ENCODE peak calls at places on chromosomes 12 and 14, in five cellular contexts. One of them, this sample, is unnamed.

GRCh38 chr12:11771895-11772502 is 122.5 kb downstream of the ETV6 start:
- DNase-seq in GM23248: no peak
- DNase-seq in OCI-LY7: no peak
- DNase-seq in IMR-90: peak; percentile 69
- DNase-seq in mammary epithelial cell: peak; percentile 85
- DNase-seq in this sample: no peak

GRCh38 chr14:96194657-96195431 is 9.8 kb upstream of the BDKRB2 start:
- DNase-seq in GM23248: no peak
- DNase-seq in OCI-LY7: no peak
- DNase-seq in mammary epithelial cell: no peak
- DNase-seq in IMR-90: no peak
- DNase-seq in this sample: no peak

GRCh38 chr14:91098591-91098990 is 15.3 kb upstream of the DGLUCY start:
- DNase-seq in mammary epithelial cell: peak; percentile 53
- DNase-seq in GM23248: no peak
- DNase-seq in OCI-LY7: no peak
- DNase-seq in IMR-90: peak; percentile 57
- DNase-seq in this sample: no peak

GRCh38 chr12:51953925-51954324 is 2.4 kb downstream of the ACVR1B start:
- DNase-seq in mammary epithelial cell: no peak
- DNase-seq in GM23248: no peak
- DNase-seq in OCI-LY7: no peak
- DNase-seq in IMR-90: no peak
- DNase-seq in this sample: no peak

GRCh38 chr14:96676161-96676560 is 121.0 kb upstream of the VRK1 start:
- DNase-seq in mammary epithelial cell: peak; percentile 59
- DNase-seq in OCI-LY7: no peak
- DNase-seq in IMR-90: peak; percentile 7
- DNase-seq in GM23248: peak; percentile 41
- DNase-seq in this sample: no peak

GRCh38 chr12:9792961-9793617 is 32.4 kb upstream of the CD69 start:
- DNase-seq in GM23248: peak; percentile 46
- DNase-seq in mammary epithelial cell: peak; percentile 26
- DNase-seq in IMR-90: peak; percentile 70
- DNase-seq in OCI-LY7: no peak
- DNase-seq in this sample: no peak

GRCh38 chr14:33297565-33297964 is 358.9 kb downstream of the NPAS3 start:
- DNase-seq in GM23248: no peak
- DNase-seq in OCI-LY7: no peak
- DNase-seq in mammary epithelial cell: no peak
- DNase-seq in IMR-90: no peak
- DNase-seq in this sample: no peak

GRCh38 chr12:113161415-113162016 is 12.0 kb downstream of the CFAP73 start:
- DNase-seq in OCI-LY7: peak; percentile 99
- DNase-seq in mammary epithelial cell: no peak
- DNase-seq in IMR-90: no peak
- DNase-seq in GM23248: no peak
- DNase-seq in this sample: peak; percentile 99

GRCh38 chr12:127726928-127727327 is 540.0 kb upstream of the TMEM132C start:
- DNase-seq in mammary epithelial cell: no peak
- DNase-seq in OCI-LY7: no peak
- DNase-seq in IMR-90: no peak
- DNase-seq in GM23248: no peak
- DNase-seq in this sample: no peak

GRCh38 chr12:102347761-102348160 is 132.6 kb downstream of the IGF1 start:
- DNase-seq in OCI-LY7: no peak
- DNase-seq in GM23248: no peak
- DNase-seq in mammary epithelial cell: no peak
- DNase-seq in IMR-90: no peak
- DNase-seq in this sample: no peak

GRCh38 chr12:102484017-102484731 is 3.8 kb upstream of the IGF1 start:
- DNase-seq in IMR-90: peak; percentile 41
- DNase-seq in mammary epithelial cell: peak; percentile 16
- DNase-seq in GM23248: peak; percentile 81
- DNase-seq in OCI-LY7: peak; percentile 59
- DNase-seq in this sample: peak; percentile 80

GRCh38 chr12:32864731-32865130 is 31.8 kb downstream of the PKP2 start:
- DNase-seq in IMR-90: no peak
- DNase-seq in GM23248: no peak
- DNase-seq in mammary epithelial cell: no peak
- DNase-seq in OCI-LY7: no peak
- DNase-seq in this sample: no peak

GRCh38 chr12:5489760-5490432 is 58.0 kb downstream of the NTF3 start:
- DNase-seq in OCI-LY7: no peak
- DNase-seq in GM23248: no peak
- DNase-seq in mammary epithelial cell: no peak
- DNase-seq in IMR-90: no peak
- DNase-seq in this sample: no peak

GRCh38 chr12:9881246-9881645 is at the start of gene KLRF2:
- DNase-seq in mammary epithelial cell: no peak
- DNase-seq in GM23248: no peak
- DNase-seq in OCI-LY7: no peak
- DNase-seq in IMR-90: no peak
- DNase-seq in this sample: no peak

GRCh38 chr14:103943673-103944072 is 1.3 kb upstream of the RD3L start:
- DNase-seq in OCI-LY7: no peak
- DNase-seq in GM23248: no peak
- DNase-seq in mammary epithelial cell: no peak
- DNase-seq in IMR-90: peak; percentile 66
- DNase-seq in this sample: no peak

GRCh38 chr14:73666583-73666982 is 21.8 kb downstream of the DNAL1 start:
- DNase-seq in OCI-LY7: no peak
- DNase-seq in IMR-90: no peak
- DNase-seq in GM23248: no peak
- DNase-seq in mammary epithelial cell: no peak
- DNase-seq in this sample: no peak

GRCh38 chr12:16555630-16556029 is 50.3 kb downstream of the LMO3 start:
- DNase-seq in IMR-90: peak; percentile 87
- DNase-seq in GM23248: peak; percentile 46
- DNase-seq in mammary epithelial cell: peak; percentile 61
- DNase-seq in OCI-LY7: no peak
- DNase-seq in this sample: no peak

GRCh38 chr12:14960548-14961465 is 594 bp downstream of the ARHGDIB start:
- DNase-seq in OCI-LY7: peak; percentile 42
- DNase-seq in mammary epithelial cell: peak; percentile 48
- DNase-seq in IMR-90: peak; percentile 36
- DNase-seq in GM23248: peak; percentile 27
- DNase-seq in this sample: peak; percentile 77

GRCh38 chr12:8956073-8956472 is 6.6 kb upstream of the M6PR start:
- DNase-seq in mammary epithelial cell: peak; percentile 8
- DNase-seq in IMR-90: no peak
- DNase-seq in GM23248: no peak
- DNase-seq in OCI-LY7: no peak
- DNase-seq in this sample: no peak

GRCh38 chr12:45986646-45987338 is 3.6 kb downstream of the SCAF11 start:
- DNase-seq in mammary epithelial cell: no peak
- DNase-seq in GM23248: peak; percentile 35
- DNase-seq in IMR-90: no peak
- DNase-seq in OCI-LY7: peak; percentile 65
- DNase-seq in this sample: no peak

GRCh38 chr14:83470466-83470865 is 1936.8 kb upstream of the SEL1L start:
- DNase-seq in OCI-LY7: no peak
- DNase-seq in mammary epithelial cell: no peak
- DNase-seq in GM23248: peak; percentile 31
- DNase-seq in IMR-90: no peak
- DNase-seq in this sample: no peak

GRCh38 chr14:104374718-104375080 is 204.9 kb upstream of the C14orf180 start:
- DNase-seq in OCI-LY7: no peak
- DNase-seq in GM23248: no peak
- DNase-seq in mammary epithelial cell: no peak
- DNase-seq in IMR-90: no peak
- DNase-seq in this sample: no peak

GRCh38 chr12:55060470-55060869 is 40.7 kb downstream of the NEUROD4 start:
- DNase-seq in OCI-LY7: peak; percentile 23
- DNase-seq in GM23248: no peak
- DNase-seq in mammary epithelial cell: peak; percentile 21
- DNase-seq in IMR-90: no peak
- DNase-seq in this sample: no peak

GRCh38 chr14:53955671-53956426 is 776 bp downstream of the BMP4 start:
- DNase-seq in GM23248: peak; percentile 13
- DNase-seq in OCI-LY7: no peak
- DNase-seq in IMR-90: no peak
- DNase-seq in mammary epithelial cell: no peak
- DNase-seq in this sample: no peak

GRCh38 chr14:103372552-103373304 is 12.5 kb upstream of the MARK3 start:
- DNase-seq in GM23248: peak; percentile 99
- DNase-seq in IMR-90: peak; percentile 97
- DNase-seq in OCI-LY7: no peak
- DNase-seq in mammary epithelial cell: peak; percentile 99
- DNase-seq in this sample: no peak

DNA sequence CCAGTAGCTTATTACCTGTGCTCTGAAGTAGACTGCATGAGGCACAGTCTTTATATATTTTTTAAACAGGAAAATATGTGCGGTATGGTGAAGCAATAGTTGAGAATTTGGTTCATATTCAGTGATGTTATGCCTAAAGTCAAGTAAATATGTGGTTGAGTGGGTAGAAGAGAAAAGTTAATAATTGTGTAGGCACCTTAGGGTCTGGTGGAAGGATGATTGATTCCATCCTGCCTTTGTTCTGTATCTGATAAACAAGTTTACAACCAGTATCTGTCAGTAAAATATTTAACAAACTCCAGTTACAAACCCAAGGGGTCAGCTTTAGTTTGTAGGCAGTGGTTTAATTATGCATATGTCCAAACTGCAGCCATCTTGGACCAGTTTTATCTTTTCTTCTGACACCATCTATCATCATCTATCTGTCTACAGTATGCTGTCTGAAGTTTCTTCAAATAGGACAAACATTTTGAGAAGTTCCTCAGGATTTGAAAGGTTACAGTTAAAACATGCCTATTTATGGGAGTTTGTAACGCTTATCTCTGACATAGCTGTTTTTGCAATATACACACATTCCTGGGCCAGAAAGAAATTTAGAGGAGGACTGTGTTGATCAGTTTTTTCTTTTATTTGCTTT is 10.7 kb downstream of the SINHCAF start:
- DNase-seq in mammary epithelial cell: no peak
- DNase-seq in OCI-LY7: no peak
- DNase-seq in GM23248: no peak
- DNase-seq in IMR-90: no peak
- DNase-seq in this sample: no peak
- H3K27ac ChIP-seq in mammary epithelial cell: no peak overlapping the region
- H3K27ac ChIP-seq in OCI-LY7: no peak overlapping the region
- H3K27ac ChIP-seq in GM23248: no peak overlapping the region
- H3K27ac ChIP-seq in IMR-90: no peak overlapping the region
- H3K27ac ChIP-seq in this sample: no peak overlapping the region

DNA sequence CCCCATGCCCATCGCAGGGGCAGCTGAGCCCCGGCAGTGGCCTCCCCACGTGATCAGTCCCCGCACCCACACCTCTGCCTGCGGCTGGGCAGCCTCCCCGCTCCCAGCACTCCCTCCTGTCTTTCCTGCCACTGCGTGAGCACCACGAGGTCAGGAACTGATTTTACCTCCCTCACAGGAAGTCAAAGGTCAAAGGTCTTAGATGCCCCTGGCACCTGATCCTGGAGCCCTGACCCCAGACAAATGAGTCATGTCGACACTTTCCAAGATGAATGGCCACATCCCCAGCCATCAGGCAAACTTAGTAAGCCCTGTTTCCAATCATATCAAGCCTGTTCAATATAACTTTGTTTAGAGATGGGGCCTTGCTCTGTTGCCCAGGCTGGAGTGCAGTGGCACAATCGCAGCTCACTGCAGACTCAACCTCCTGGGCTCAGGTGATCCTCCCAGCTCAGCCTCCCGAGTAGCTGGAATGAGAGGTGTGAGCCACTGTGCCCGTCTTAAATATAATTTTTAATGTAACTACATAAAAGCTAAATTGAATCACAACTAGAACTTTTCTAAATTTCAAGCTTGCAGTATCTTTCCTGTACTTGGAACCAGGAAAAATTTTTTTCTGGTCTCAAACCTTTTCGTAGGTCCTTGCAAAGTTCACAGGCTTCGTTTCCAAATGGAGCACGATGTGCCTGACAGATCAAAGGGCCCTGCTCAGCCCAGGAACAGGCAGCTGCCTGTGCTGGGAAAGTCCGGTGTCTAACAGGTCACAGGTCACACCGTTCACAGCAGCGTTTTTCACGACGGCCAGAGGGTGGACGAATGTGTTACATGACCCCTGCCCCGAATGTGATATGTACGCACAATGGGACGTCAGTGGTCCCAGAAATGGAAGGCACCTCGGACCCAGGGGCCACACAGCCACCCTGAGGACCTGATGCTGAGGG is 1.9 kb downstream of the LRCOL1 start:
- DNase-seq in IMR-90: no peak
- DNase-seq in mammary epithelial cell: no peak
- DNase-seq in OCI-LY7: no peak
- DNase-seq in GM23248: no peak
- DNase-seq in this sample: no peak
- H3K4me2 ChIP-seq in IMR-90: no peak overlapping the region
- H3K4me2 ChIP-seq in mammary epithelial cell: no peak overlapping the region
- H3K4me2 ChIP-seq in OCI-LY7: no peak overlapping the region
- H3K4me2 ChIP-seq in GM23248: no peak overlapping the region
- H3K4me2 ChIP-seq in this sample: no peak overlapping the region

GRCh38 chr12:116982721-116983502 is 72.2 kb downstream of the FBXW8 start:
- DNase-seq in OCI-LY7: no peak
- DNase-seq in IMR-90: peak; percentile 95
- DNase-seq in GM23248: peak; percentile 93
- DNase-seq in mammary epithelial cell: no peak
- DNase-seq in this sample: no peak
- H3K27ac ChIP-seq in OCI-LY7: no peak overlapping the region
- H3K27ac ChIP-seq in IMR-90: peak overlapping the region; percentile 15
- H3K27ac ChIP-seq in GM23248: peak overlapping the region; percentile 88
- H3K27ac ChIP-seq in mammary epithelial cell: no peak overlapping the region
- H3K27ac ChIP-seq in this sample: peak overlapping the region; percentile 12

DNA sequence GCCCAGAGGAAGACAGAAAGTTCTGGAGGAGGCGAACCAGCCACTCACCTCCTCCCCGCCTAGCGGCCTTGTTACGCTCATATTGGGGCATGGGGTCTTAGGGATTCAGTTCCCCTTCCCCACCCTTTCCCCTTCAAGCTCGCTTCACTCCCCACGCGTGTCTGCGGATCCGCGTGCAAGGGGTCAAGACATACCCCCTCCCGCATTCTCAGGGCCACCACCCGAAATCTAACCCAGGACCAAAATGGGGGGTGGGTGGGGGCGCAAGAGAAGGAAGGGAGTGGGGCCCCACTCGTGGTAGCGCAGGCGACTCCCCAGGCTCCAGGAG is 576 bp upstream of the RFX4 start:
- DNase-seq in GM23248: no peak
- DNase-seq in OCI-LY7: no peak
- DNase-seq in mammary epithelial cell: no peak
- DNase-seq in IMR-90: no peak
- DNase-seq in this sample: no peak
- H3K4me2 ChIP-seq in GM23248: no peak overlapping the region
- H3K4me2 ChIP-seq in OCI-LY7: no peak overlapping the region
- H3K4me2 ChIP-seq in mammary epithelial cell: no peak overlapping the region
- H3K4me2 ChIP-seq in IMR-90: no peak overlapping the region
- H3K4me2 ChIP-seq in this sample: no peak overlapping the region

DNA sequence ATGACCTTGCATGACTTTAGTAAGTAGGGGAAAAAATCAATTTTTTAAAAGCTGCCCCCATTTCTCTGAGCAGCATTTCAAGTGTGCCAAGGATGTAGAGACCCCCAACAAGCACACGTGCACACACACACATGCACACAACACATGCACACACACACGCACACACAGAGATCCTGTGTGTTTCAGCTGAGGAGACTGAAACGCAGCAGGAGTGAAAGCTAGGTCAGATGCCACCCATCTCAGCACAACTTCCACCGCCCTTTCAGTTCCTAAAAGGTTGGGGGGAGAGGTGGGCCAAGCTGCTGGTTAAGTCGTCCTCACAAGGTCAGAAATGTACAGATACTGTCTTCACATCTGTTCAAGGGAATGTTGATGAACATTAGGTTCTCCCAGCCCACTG is 13.9 kb downstream of the MYL2 start:
- DNase-seq in mammary epithelial cell: no peak
- DNase-seq in GM23248: no peak
- DNase-seq in OCI-LY7: peak; percentile 55
- DNase-seq in IMR-90: no peak
- DNase-seq in this sample: no peak
- H3K27ac ChIP-seq in mammary epithelial cell: no peak overlapping the region
- H3K27ac ChIP-seq in GM23248: no peak overlapping the region
- H3K27ac ChIP-seq in OCI-LY7: peak overlapping the region; percentile 67
- H3K27ac ChIP-seq in IMR-90: no peak overlapping the region
- H3K27ac ChIP-seq in this sample: no peak overlapping the region

This sample was measured in Karpas-422.